ENCODE peak calls at places on chromosomes 12 and 14, in six cellular contexts. R is psoas muscle, M is uterus, F is upper lobe of right lung, U is GM12878, Z is IMR-90. G is an unnamed sample.

GRCh38 chr12:4148418-4149056 is 125.0 kb upstream of the CCND2 start:
- DNase-seq in R (peak), M (no peak), F (peak), U (peak), Z (no peak), G (no peak)

GRCh38 chr12:25701290-25701689 is 148.2 kb upstream of the LMNTD1 start:
- DNase-seq in R (no peak), M (no peak), F (no peak), U (no peak), Z (peak), G (no peak)

GRCh38 chr12:117854339-117855012 is 114.3 kb downstream of the KSR2 start:
- DNase-seq in R (no peak), M (no peak), F (no peak), U (no peak), Z (peak), G (no peak)

GRCh38 chr12:93968928-93969327 is 179.4 kb upstream of the PLXNC1 start:
- DNase-seq in R (no peak), M (no peak), F (no peak), U (no peak), Z (no peak), G (no peak)

GRCh38 chr14:71056168-71056567 is 148.9 kb downstream of the PCNX1 start:
- DNase-seq in R (no peak), M (no peak), F (no peak), U (no peak), Z (peak), G (no peak)

GRCh38 chr12:666766-667308 is 3.6 kb upstream of the NINJ2 start:
- DNase-seq in R (no peak), M (no peak), F (no peak), U (peak), Z (peak), G (no peak)

GRCh38 chr14:103729496-103730448 is 14.2 kb downstream of the ZFYVE21 start:
- DNase-seq in R (peak), M (no peak), F (no peak), U (no peak), Z (no peak), G (peak)

GRCh38 chr14:75044322-75044721 is 6.9 kb downstream of the MLH3 start:
- DNase-seq in R (no peak), M (no peak), F (no peak), U (no peak), Z (peak), G (no peak)

GRCh38 chr12:110183386-110183785 is 59.2 kb downstream of the IFT81 start:
- DNase-seq in R (no peak), M (no peak), F (no peak), U (no peak), Z (no peak), G (no peak)

GRCh38 chr14:43005807-43006206 is 1399.1 kb downstream of the LRFN5 start:
- DNase-seq in R (no peak), M (no peak), F (no peak), U (no peak), Z (peak), G (no peak)

GRCh38 chr12:52949413-52950331 is 754 bp downstream of the KRT18 start:
- DNase-seq in R (no peak), M (peak), F (peak), U (no peak), Z (peak), G (peak)

GRCh38 chr14:77123381-77124344 is 17.9 kb downstream of the ZDHHC22 start:
- DNase-seq in R (no peak), M (no peak), F (peak), U (no peak), Z (no peak), G (peak)

GRCh38 chr14:77125275-77126073 is 16.1 kb downstream of the ZDHHC22 start:
- DNase-seq in R (no peak), M (no peak), F (no peak), U (no peak), Z (no peak), G (no peak)

GRCh38 chr14:77126461-77126990 is 15.1 kb downstream of the ZDHHC22 start:
- DNase-seq in R (no peak), M (no peak), F (no peak), U (no peak), Z (no peak), G (no peak)

GRCh38 chr14:77126074-77126325 is 15.6 kb downstream of the ZDHHC22 start:
- DNase-seq in R (no peak), M (no peak), F (no peak), U (no peak), Z (no peak), G (no peak)

GRCh38 chr14:77124345-77125274 is 17.0 kb downstream of the ZDHHC22 start:
- DNase-seq in R (peak), M (no peak), F (peak), U (no peak), Z (peak), G (no peak)
- TF ChIP-seq CTCF in R (peak), M (peak), F (peak), U (peak), Z (peak), G (peak)

GRCh38 chr14:64209428-64210165 is 84.6 kb downstream of the ESR2 start:
- DNase-seq in R (no peak), M (no peak), F (peak), U (peak), Z (peak), G (no peak)
- H3K27ac ChIP-seq in R (peak), M (peak), F (peak), U (no peak), Z (no peak), G (no peak)

DNA sequence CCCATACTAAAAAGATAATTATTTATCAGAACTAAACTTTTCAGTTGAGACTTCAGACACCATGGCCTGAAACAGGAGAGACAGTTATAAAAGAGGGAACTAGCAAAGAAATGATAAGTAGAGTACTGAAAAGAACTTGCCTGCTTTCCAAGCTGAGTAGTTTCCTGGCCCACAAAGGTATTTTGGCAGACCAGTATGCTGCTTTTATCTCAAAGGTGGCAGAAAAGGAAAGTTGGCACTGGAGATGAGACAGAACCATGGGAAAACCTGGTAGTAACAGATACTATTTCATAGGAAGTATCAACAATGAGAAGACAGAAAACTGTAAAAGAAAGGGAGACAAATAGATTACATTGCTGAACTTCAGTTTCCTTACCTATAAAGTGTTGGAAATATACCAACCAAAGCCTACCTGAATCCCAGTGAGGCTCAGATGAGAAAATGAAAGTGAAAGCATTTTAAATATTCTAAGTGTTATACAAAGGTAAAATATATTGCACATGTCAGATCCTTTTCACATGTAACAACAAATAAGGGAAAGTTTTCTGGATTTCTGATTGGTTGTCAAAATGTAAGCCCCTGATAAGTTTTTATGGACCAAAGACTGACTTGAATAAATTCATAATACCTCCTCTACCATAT is 155.3 kb upstream of the FSCB start:
- DNase-seq in R (no peak), M (no peak), F (no peak), U (no peak), Z (no peak), G (no peak)
- H3K4me3 ChIP-seq in R (no peak), M (no peak), F (no peak), U (no peak), Z (no peak), G (no peak)

GRCh38 chr14:89936654-89937185 is 17.8 kb downstream of the EFCAB11 start:
- DNase-seq in R (no peak), M (no peak), F (no peak), U (no peak), Z (no peak), G (no peak)
- TF ChIP-seq CTCF in R (no peak), M (no peak), F (no peak), U (no peak), Z (peak), G (peak)

DNA sequence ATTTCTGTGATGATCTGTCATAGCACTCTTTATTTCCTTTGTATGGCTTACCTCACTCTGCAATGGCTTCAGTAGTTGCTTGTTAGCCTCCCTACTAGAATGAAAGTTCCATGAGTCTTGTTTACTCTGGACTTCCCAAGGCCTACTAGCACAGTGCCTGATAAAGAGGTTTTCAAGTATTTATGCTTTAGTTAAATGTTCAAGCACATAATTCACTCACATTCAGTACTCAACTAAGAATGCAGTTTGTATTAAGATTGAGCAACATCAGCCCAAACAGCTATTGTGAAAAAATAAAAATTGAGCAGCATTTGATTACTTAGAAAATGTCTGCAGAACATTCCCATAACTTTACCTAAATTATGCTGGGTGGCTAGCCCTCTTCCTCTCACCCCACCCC is 158.9 kb upstream of the AMIGO2 start:
- DNase-seq in R (no peak), M (no peak), F (no peak), U (no peak), Z (peak), G (no peak)
- H3K27ac ChIP-seq in R (no peak), M (peak), F (no peak), U (no peak), Z (no peak), G (peak)

GRCh38 chr14:47674546-47675238 is 713 bp downstream of the MDGA2 start:
- DNase-seq in R (no peak), M (no peak), F (peak), U (no peak), Z (no peak), G (no peak)

GRCh38 chr14:47675239-47675488 is 241 bp downstream of the MDGA2 start:
- DNase-seq in R (no peak), M (no peak), F (no peak), U (no peak), Z (no peak), G (no peak)

GRCh38 chr14:47674148-47674545 is 1.3 kb downstream of the MDGA2 start:
- DNase-seq in R (no peak), M (no peak), F (no peak), U (no peak), Z (no peak), G (no peak)

GRCh38 chr14:47676301-47676617 is 854 bp upstream of the MDGA2 start:
- DNase-seq in R (no peak), M (no peak), F (no peak), U (no peak), Z (no peak), G (no peak)

DNA sequence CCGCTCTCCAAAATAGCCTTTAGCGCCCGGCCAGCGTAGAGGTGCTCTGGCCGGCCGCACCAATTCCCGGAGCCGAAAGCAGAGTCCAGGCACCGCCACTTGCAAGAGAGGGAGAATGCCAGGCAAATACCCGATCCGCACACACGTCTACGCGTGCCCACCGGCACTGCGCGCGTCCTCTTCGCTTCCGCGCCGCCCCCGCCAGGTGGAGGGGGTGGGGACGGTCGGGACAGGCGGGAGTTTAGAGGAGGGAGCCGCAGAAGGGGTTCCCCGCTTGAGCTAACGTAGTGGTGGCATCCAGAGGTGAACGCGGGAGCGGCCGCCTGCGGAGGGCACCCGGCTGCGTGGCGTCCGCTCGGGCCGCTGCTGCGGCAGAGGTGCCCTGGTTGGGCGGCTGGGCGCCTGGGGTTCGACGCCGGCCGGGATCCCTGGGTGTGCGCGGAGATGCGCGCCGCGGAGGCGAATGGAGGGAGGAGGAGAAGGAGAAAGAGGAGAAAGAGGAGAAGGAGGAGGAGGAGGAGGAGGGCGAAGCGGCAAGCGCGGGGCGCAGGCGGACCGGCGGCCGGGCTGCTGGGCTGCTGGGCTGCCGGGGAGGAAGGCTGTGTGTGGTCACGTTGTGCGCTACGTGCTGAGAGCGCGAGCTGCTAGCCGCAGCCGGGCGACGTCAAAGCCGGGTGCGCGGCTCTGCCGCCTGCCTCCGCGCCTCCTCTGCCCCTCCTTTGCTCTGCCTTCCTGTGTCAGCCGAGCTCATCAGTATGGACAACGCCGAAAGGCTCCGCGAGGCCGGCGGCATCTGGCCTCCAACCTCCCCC is at the start of gene MDGA2:
- DNase-seq in R (no peak), M (no peak), F (peak), U (no peak), Z (no peak), G (no peak)
- H3K4me3 ChIP-seq in R (peak), M (no peak), F (peak), U (no peak), Z (no peak), G (no peak)

GRCh38 chr12:84983289-84983688 is 52.8 kb downstream of the TSPAN19 start:
- DNase-seq in R (no peak), M (no peak), F (no peak), U (no peak), Z (no peak), G (no peak)
- TF ChIP-seq CTCF in R (no peak), M (no peak), F (no peak), U (no peak), Z (no peak), G (no peak)

GRCh38 chr12:57243521-57244305 is 7.3 kb downstream of the STAC3 start:
- DNase-seq in R (peak), M (peak), F (peak), U (no peak), Z (peak), G (peak)
- H3K27ac ChIP-seq in R (peak), M (no peak), F (no peak), U (no peak), Z (no peak), G (no peak)

DNA sequence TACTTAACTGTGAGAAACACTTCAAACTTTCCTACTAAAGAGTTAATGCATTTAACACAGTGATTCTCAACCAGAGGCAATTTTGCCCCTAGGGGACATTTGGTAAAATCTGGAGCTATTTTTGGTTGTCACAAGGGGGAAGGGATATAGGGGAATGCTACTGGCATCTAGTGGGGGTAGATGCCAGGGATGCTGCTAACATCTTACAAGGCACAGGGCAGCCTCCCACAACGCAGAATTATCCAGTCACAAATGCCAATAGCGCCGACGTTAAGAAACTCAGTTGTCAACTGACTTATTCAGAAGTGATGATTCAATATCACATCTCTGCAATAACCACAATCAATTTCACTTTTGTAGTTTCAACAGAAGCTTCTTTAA is 2.0 kb downstream of the EEA1 start:
- DNase-seq in R (peak), M (no peak), F (no peak), U (peak), Z (peak), G (no peak)
- H3K4me3 ChIP-seq in R (peak), M (no peak), F (peak), U (peak), Z (peak), G (no peak)

GRCh38 chr14:96264850-96265249 is 8.8 kb downstream of the BDKRB1 start:
- DNase-seq in R (no peak), M (no peak), F (no peak), U (no peak), Z (peak), G (no peak)
- TF ChIP-seq CTCF in R (no peak), M (no peak), F (peak), U (peak), Z (peak), G (peak)

G was measured in RWPE2.